ENCODE peak calls at places on chromosomes 16 and 17, in ten cellular contexts. One of them, this sample, is unnamed.

GRCh38 chr17:58329808-58330543 is 1.4 kb upstream of the TSPOAP1 start:
- DNase-seq in psoas muscle: no peak
- DNase-seq in gastrocnemius medialis: no peak
- DNase-seq in CD8-positive, alpha-beta T cell: no peak
- DNase-seq in CD4-positive, CD25-positive, alpha-beta regulatory T cell: peak; percentile 76
- DNase-seq in A549: no peak
- DNase-seq in ovary: no peak
- DNase-seq in OCI-LY7: peak; percentile 67
- DNase-seq in CD8-positive, alpha-beta memory T cell: no peak
- DNase-seq in naive thymus-derived CD4-positive, alpha-beta T cell: peak; percentile 40
- DNase-seq in this sample: peak; percentile 77

GRCh38 chr17:40291311-40291710 is 3.6 kb downstream of the CDC6 start:
- DNase-seq in psoas muscle: no peak
- DNase-seq in gastrocnemius medialis: no peak
- DNase-seq in CD8-positive, alpha-beta T cell: no peak
- DNase-seq in CD4-positive, CD25-positive, alpha-beta regulatory T cell: peak; percentile 20
- DNase-seq in A549: no peak
- DNase-seq in ovary: no peak
- DNase-seq in OCI-LY7: no peak
- DNase-seq in CD8-positive, alpha-beta memory T cell: no peak
- DNase-seq in naive thymus-derived CD4-positive, alpha-beta T cell: no peak
- DNase-seq in this sample: no peak

GRCh38 chr17:55348749-55349354 is 72.8 kb downstream of the MMD start:
- DNase-seq in psoas muscle: peak; percentile 26
- DNase-seq in gastrocnemius medialis: peak; percentile 7
- DNase-seq in CD8-positive, alpha-beta T cell: peak; percentile 56
- DNase-seq in CD4-positive, CD25-positive, alpha-beta regulatory T cell: peak; percentile 66
- DNase-seq in A549: peak; percentile 66
- DNase-seq in ovary: peak; percentile 63
- DNase-seq in OCI-LY7: peak; percentile 63
- DNase-seq in CD8-positive, alpha-beta memory T cell: peak; percentile 24
- DNase-seq in naive thymus-derived CD4-positive, alpha-beta T cell: peak; percentile 32
- DNase-seq in this sample: peak; percentile 48

GRCh38 chr16:1538804-1539520 is 5.5 kb downstream of the TMEM204 start:
- DNase-seq in psoas muscle: no peak
- DNase-seq in gastrocnemius medialis: no peak
- DNase-seq in CD8-positive, alpha-beta T cell: no peak
- DNase-seq in CD4-positive, CD25-positive, alpha-beta regulatory T cell: peak; percentile 36
- DNase-seq in A549: peak; percentile 24
- DNase-seq in ovary: peak; percentile 32
- DNase-seq in OCI-LY7: peak; percentile 35
- DNase-seq in CD8-positive, alpha-beta memory T cell: peak; percentile 48
- DNase-seq in naive thymus-derived CD4-positive, alpha-beta T cell: peak; percentile 50
- DNase-seq in this sample: no peak

GRCh38 chr17:40796846-40797245 is 2.9 kb downstream of the KRT28 start:
- DNase-seq in psoas muscle: no peak
- DNase-seq in gastrocnemius medialis: no peak
- DNase-seq in CD8-positive, alpha-beta T cell: no peak
- DNase-seq in CD4-positive, CD25-positive, alpha-beta regulatory T cell: no peak
- DNase-seq in A549: no peak
- DNase-seq in ovary: no peak
- DNase-seq in OCI-LY7: no peak
- DNase-seq in CD8-positive, alpha-beta memory T cell: no peak
- DNase-seq in naive thymus-derived CD4-positive, alpha-beta T cell: no peak
- DNase-seq in this sample: no peak

GRCh38 chr17:8664426-8665105 is 34.0 kb upstream of the MYH10 start:
- DNase-seq in psoas muscle: no peak
- DNase-seq in gastrocnemius medialis: no peak
- DNase-seq in CD8-positive, alpha-beta T cell: no peak
- DNase-seq in CD4-positive, CD25-positive, alpha-beta regulatory T cell: no peak
- DNase-seq in A549: no peak
- DNase-seq in ovary: no peak
- DNase-seq in OCI-LY7: no peak
- DNase-seq in CD8-positive, alpha-beta memory T cell: no peak
- DNase-seq in naive thymus-derived CD4-positive, alpha-beta T cell: no peak
- DNase-seq in this sample: no peak

GRCh38 chr17:37017355-37017754 is 68.6 kb downstream of the AATF start:
- DNase-seq in psoas muscle: no peak
- DNase-seq in gastrocnemius medialis: no peak
- DNase-seq in CD8-positive, alpha-beta T cell: no peak
- DNase-seq in CD4-positive, CD25-positive, alpha-beta regulatory T cell: no peak
- DNase-seq in A549: no peak
- DNase-seq in ovary: no peak
- DNase-seq in OCI-LY7: no peak
- DNase-seq in CD8-positive, alpha-beta memory T cell: no peak
- DNase-seq in naive thymus-derived CD4-positive, alpha-beta T cell: no peak
- DNase-seq in this sample: no peak

GRCh38 chr17:77320501-77321256 is 179.9 kb downstream of the SEC14L1 start:
- DNase-seq in psoas muscle: peak; percentile 65
- DNase-seq in gastrocnemius medialis: peak; percentile 35
- DNase-seq in CD8-positive, alpha-beta T cell: no peak
- DNase-seq in CD4-positive, CD25-positive, alpha-beta regulatory T cell: no peak
- DNase-seq in A549: peak; percentile 52
- DNase-seq in ovary: peak; percentile 63
- DNase-seq in OCI-LY7: no peak
- DNase-seq in CD8-positive, alpha-beta memory T cell: no peak
- DNase-seq in naive thymus-derived CD4-positive, alpha-beta T cell: no peak
- DNase-seq in this sample: no peak

GRCh38 chr17:75475144-75475835 is 18.9 kb downstream of the TMEM94 start:
- DNase-seq in psoas muscle: no peak
- DNase-seq in gastrocnemius medialis: no peak
- DNase-seq in CD8-positive, alpha-beta T cell: no peak
- DNase-seq in CD4-positive, CD25-positive, alpha-beta regulatory T cell: no peak
- DNase-seq in A549: no peak
- DNase-seq in ovary: no peak
- DNase-seq in OCI-LY7: no peak
- DNase-seq in CD8-positive, alpha-beta memory T cell: no peak
- DNase-seq in naive thymus-derived CD4-positive, alpha-beta T cell: no peak
- DNase-seq in this sample: no peak

GRCh38 chr17:75473246-75473645 is 16.8 kb downstream of the TMEM94 start:
- DNase-seq in psoas muscle: no peak
- DNase-seq in gastrocnemius medialis: no peak
- DNase-seq in CD8-positive, alpha-beta T cell: no peak
- DNase-seq in CD4-positive, CD25-positive, alpha-beta regulatory T cell: no peak
- DNase-seq in A549: no peak
- DNase-seq in ovary: no peak
- DNase-seq in OCI-LY7: no peak
- DNase-seq in CD8-positive, alpha-beta memory T cell: no peak
- DNase-seq in naive thymus-derived CD4-positive, alpha-beta T cell: no peak
- DNase-seq in this sample: no peak

GRCh38 chr17:75475851-75476250 is 19.4 kb downstream of the TMEM94 start:
- DNase-seq in psoas muscle: no peak
- DNase-seq in gastrocnemius medialis: no peak
- DNase-seq in CD8-positive, alpha-beta T cell: no peak
- DNase-seq in CD4-positive, CD25-positive, alpha-beta regulatory T cell: no peak
- DNase-seq in A549: no peak
- DNase-seq in ovary: peak; percentile 66
- DNase-seq in OCI-LY7: no peak
- DNase-seq in CD8-positive, alpha-beta memory T cell: no peak
- DNase-seq in naive thymus-derived CD4-positive, alpha-beta T cell: no peak
- DNase-seq in this sample: no peak

GRCh38 chr17:75476274-75476673 is 19.8 kb downstream of the TMEM94 start:
- DNase-seq in psoas muscle: no peak
- DNase-seq in gastrocnemius medialis: no peak
- DNase-seq in CD8-positive, alpha-beta T cell: no peak
- DNase-seq in CD4-positive, CD25-positive, alpha-beta regulatory T cell: no peak
- DNase-seq in A549: no peak
- DNase-seq in ovary: peak; percentile 62
- DNase-seq in OCI-LY7: no peak
- DNase-seq in CD8-positive, alpha-beta memory T cell: no peak
- DNase-seq in naive thymus-derived CD4-positive, alpha-beta T cell: no peak
- DNase-seq in this sample: no peak

GRCh38 chr17:75474736-75475135 is 18.3 kb downstream of the TMEM94 start:
- DNase-seq in psoas muscle: no peak
- DNase-seq in gastrocnemius medialis: no peak
- DNase-seq in CD8-positive, alpha-beta T cell: no peak
- DNase-seq in CD4-positive, CD25-positive, alpha-beta regulatory T cell: no peak
- DNase-seq in A549: no peak
- DNase-seq in ovary: no peak
- DNase-seq in OCI-LY7: no peak
- DNase-seq in CD8-positive, alpha-beta memory T cell: no peak
- DNase-seq in naive thymus-derived CD4-positive, alpha-beta T cell: no peak
- DNase-seq in this sample: no peak
- H3K4me1 ChIP-seq in psoas muscle: peaks cover 63% of the 10 kb centered on the region
- H3K4me1 ChIP-seq in gastrocnemius medialis: peaks cover 59% of the 10 kb centered on the region
- H3K4me1 ChIP-seq in CD8-positive, alpha-beta T cell: no peaks in the 10 kb centered on the region
- H3K4me1 ChIP-seq in CD4-positive, CD25-positive, alpha-beta regulatory T cell: no peaks in the 10 kb centered on the region
- H3K4me1 ChIP-seq in A549: no peaks in the 10 kb centered on the region
- H3K4me1 ChIP-seq in ovary: peaks cover 16% of the 10 kb centered on the region
- H3K4me1 ChIP-seq in OCI-LY7: peaks cover 14% of the 10 kb centered on the region
- H3K4me1 ChIP-seq in CD8-positive, alpha-beta memory T cell: no peaks in the 10 kb centered on the region
- H3K4me1 ChIP-seq in naive thymus-derived CD4-positive, alpha-beta T cell: no peaks in the 10 kb centered on the region
- H3K4me1 ChIP-seq in this sample: no peaks in the 10 kb centered on the region

DNA sequence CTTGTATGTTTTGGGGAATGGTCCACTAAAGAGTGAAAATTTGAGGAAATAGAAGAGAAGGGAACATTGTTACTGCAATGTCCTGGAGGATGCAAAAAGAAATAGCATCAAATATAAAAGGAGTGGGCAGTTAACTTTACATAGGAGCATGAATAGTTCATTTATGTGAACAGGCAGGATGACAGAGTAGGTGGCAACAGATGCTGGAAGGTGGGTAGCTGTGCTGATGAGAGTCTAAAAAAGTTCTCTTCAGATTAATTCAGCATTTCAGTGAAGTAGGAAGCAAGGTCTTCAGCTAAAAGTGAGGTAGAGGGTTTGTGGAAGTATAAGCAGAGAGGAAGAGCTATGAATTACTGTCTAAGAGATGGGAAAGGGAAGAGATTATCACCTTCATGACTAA is 276.5 kb downstream of the KIF2B start:
- DNase-seq in psoas muscle: no peak
- DNase-seq in gastrocnemius medialis: no peak
- DNase-seq in CD8-positive, alpha-beta T cell: no peak
- DNase-seq in CD4-positive, CD25-positive, alpha-beta regulatory T cell: no peak
- DNase-seq in A549: no peak
- DNase-seq in ovary: no peak
- DNase-seq in OCI-LY7: no peak
- DNase-seq in CD8-positive, alpha-beta memory T cell: no peak
- DNase-seq in naive thymus-derived CD4-positive, alpha-beta T cell: no peak
- DNase-seq in this sample: no peak
- H3K9me3 ChIP-seq in psoas muscle: peaks cover 12% of the 10 kb centered on the region
- H3K9me3 ChIP-seq in gastrocnemius medialis: no peaks in the 10 kb centered on the region
- H3K9me3 ChIP-seq in CD8-positive, alpha-beta T cell: no peaks in the 10 kb centered on the region
- H3K9me3 ChIP-seq in CD4-positive, CD25-positive, alpha-beta regulatory T cell: peaks cover 15% of the 10 kb centered on the region
- H3K9me3 ChIP-seq in A549: peaks cover 16% of the 10 kb centered on the region
- H3K9me3 ChIP-seq in ovary: no peaks in the 10 kb centered on the region
- H3K9me3 ChIP-seq in OCI-LY7: peaks cover 11% of the 10 kb centered on the region
- H3K9me3 ChIP-seq in CD8-positive, alpha-beta memory T cell: peaks cover 7% of the 10 kb centered on the region
- H3K9me3 ChIP-seq in naive thymus-derived CD4-positive, alpha-beta T cell: no peaks in the 10 kb centered on the region
- H3K9me3 ChIP-seq in this sample: no peaks in the 10 kb centered on the region

DNA sequence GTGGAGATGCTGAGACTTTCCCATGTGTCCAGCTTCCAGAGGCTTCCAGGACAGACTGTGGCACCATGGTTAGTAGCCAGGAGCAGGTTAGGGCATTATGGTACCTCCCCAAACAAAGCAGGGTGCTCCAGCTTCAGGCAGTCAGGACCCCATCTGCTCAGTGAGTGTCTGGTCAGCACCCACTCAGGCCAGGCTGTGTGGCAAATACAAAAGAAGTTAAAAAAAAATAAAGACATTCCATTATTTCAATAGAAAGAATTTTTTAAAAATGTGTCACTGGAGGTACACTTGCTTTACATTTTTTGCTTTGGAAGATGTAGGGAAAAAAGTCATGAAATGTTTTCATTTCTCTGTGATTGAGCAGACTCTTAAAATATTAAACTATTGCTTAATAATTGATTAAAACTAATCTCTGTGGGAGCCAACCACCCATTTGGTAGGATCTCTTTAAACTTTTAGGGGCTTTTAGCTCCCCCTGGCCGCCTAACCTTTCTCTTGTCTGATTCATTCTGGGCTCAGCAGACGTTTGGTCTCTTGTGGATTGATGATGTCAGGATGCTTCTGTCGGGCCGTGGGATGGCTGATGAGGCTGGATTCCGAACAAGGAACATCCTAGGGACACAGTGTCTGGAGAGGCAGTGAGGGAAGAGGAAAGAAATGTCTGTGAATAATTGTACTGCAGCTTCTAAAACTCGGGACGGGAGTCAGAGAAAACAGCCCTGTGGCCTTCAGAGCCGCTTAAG is 28.4 kb upstream of the NPTX1 start:
- DNase-seq in psoas muscle: no peak
- DNase-seq in gastrocnemius medialis: no peak
- DNase-seq in CD8-positive, alpha-beta T cell: no peak
- DNase-seq in CD4-positive, CD25-positive, alpha-beta regulatory T cell: no peak
- DNase-seq in A549: peak; percentile 83
- DNase-seq in ovary: no peak
- DNase-seq in OCI-LY7: peak; percentile 51
- DNase-seq in CD8-positive, alpha-beta memory T cell: no peak
- DNase-seq in naive thymus-derived CD4-positive, alpha-beta T cell: no peak
- DNase-seq in this sample: no peak
- H3K27ac ChIP-seq in psoas muscle: no peak overlapping the region
- H3K27ac ChIP-seq in gastrocnemius medialis: no peak overlapping the region
- H3K27ac ChIP-seq in CD8-positive, alpha-beta T cell: no peak overlapping the region
- H3K27ac ChIP-seq in CD4-positive, CD25-positive, alpha-beta regulatory T cell: no peak overlapping the region
- H3K27ac ChIP-seq in A549: peak overlapping the region; percentile 85
- H3K27ac ChIP-seq in ovary: no peak overlapping the region
- H3K27ac ChIP-seq in OCI-LY7: no peak overlapping the region
- H3K27ac ChIP-seq in CD8-positive, alpha-beta memory T cell: no peak overlapping the region
- H3K27ac ChIP-seq in naive thymus-derived CD4-positive, alpha-beta T cell: no peak overlapping the region
- H3K27ac ChIP-seq in this sample: no peak overlapping the region

GRCh38 chr17:17001874-17002520 is 30.1 kb upstream of the TNFRSF13B start:
- DNase-seq in psoas muscle: peak; percentile 80
- DNase-seq in gastrocnemius medialis: peak; percentile 44
- DNase-seq in CD8-positive, alpha-beta T cell: peak; percentile 86
- DNase-seq in CD4-positive, CD25-positive, alpha-beta regulatory T cell: peak; percentile 74
- DNase-seq in A549: peak; percentile 81
- DNase-seq in ovary: peak; percentile 89
- DNase-seq in OCI-LY7: peak; percentile 72
- DNase-seq in CD8-positive, alpha-beta memory T cell: peak; percentile 67
- DNase-seq in naive thymus-derived CD4-positive, alpha-beta T cell: peak; percentile 66
- DNase-seq in this sample: peak; percentile 62

GRCh38 chr17:16999931-17000625 is 28.2 kb upstream of the TNFRSF13B start:
- DNase-seq in psoas muscle: no peak
- DNase-seq in gastrocnemius medialis: no peak
- DNase-seq in CD8-positive, alpha-beta T cell: no peak
- DNase-seq in CD4-positive, CD25-positive, alpha-beta regulatory T cell: no peak
- DNase-seq in A549: no peak
- DNase-seq in ovary: no peak
- DNase-seq in OCI-LY7: no peak
- DNase-seq in CD8-positive, alpha-beta memory T cell: no peak
- DNase-seq in naive thymus-derived CD4-positive, alpha-beta T cell: no peak
- DNase-seq in this sample: no peak

GRCh38 chr17:17001076-17001777 is 29.3 kb upstream of the TNFRSF13B start:
- DNase-seq in psoas muscle: no peak
- DNase-seq in gastrocnemius medialis: no peak
- DNase-seq in CD8-positive, alpha-beta T cell: no peak
- DNase-seq in CD4-positive, CD25-positive, alpha-beta regulatory T cell: no peak
- DNase-seq in A549: no peak
- DNase-seq in ovary: peak; percentile 23
- DNase-seq in OCI-LY7: no peak
- DNase-seq in CD8-positive, alpha-beta memory T cell: peak; percentile 6
- DNase-seq in naive thymus-derived CD4-positive, alpha-beta T cell: no peak
- DNase-seq in this sample: no peak

GRCh38 chr17:17008998-17009397 is 33.3 kb upstream of the MPRIP start:
- DNase-seq in psoas muscle: no peak
- DNase-seq in gastrocnemius medialis: no peak
- DNase-seq in CD8-positive, alpha-beta T cell: no peak
- DNase-seq in CD4-positive, CD25-positive, alpha-beta regulatory T cell: no peak
- DNase-seq in A549: no peak
- DNase-seq in ovary: no peak
- DNase-seq in OCI-LY7: no peak
- DNase-seq in CD8-positive, alpha-beta memory T cell: no peak
- DNase-seq in naive thymus-derived CD4-positive, alpha-beta T cell: no peak
- DNase-seq in this sample: no peak

DNA sequence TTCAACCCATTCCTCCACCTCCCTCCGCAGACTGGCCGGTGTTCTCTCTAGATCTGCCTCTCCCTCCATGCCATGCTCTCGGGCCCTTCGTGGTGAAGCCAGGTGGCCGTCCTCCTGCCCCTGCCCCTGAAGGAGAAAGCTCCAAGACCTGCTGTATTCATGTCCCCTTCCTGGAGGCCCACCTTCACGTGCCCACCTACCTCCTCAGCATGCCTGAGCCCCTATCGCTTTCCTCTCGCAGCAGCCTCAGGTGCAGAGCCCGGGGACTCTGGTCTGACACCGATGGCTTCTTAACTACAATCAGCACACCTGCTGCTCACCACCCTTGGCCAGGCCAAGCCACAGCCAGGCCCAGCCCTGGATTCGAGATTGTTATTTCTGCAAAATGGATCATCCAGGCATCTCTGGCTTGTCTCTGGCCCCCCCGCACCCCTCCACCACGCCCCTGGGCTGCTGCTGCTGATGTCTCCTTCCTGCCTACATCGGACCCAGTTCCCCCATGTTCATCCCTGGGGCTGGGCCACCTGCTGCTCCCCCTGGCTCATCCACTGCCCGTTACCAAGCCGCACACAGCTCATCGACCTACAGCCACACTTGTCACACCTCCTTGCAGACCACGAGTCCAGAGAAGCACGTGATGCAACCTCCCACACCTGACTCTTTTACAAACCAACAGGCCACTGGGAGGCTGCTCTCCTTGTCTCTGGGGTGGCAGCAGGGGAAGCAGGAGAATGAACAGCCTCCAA is 32.5 kb upstream of the TNFRSF13B start:
- DNase-seq in psoas muscle: no peak
- DNase-seq in gastrocnemius medialis: no peak
- DNase-seq in CD8-positive, alpha-beta T cell: no peak
- DNase-seq in CD4-positive, CD25-positive, alpha-beta regulatory T cell: no peak
- DNase-seq in A549: no peak
- DNase-seq in ovary: peak; percentile 18
- DNase-seq in OCI-LY7: no peak
- DNase-seq in CD8-positive, alpha-beta memory T cell: no peak
- DNase-seq in naive thymus-derived CD4-positive, alpha-beta T cell: no peak
- DNase-seq in this sample: no peak
- H3K4me1 ChIP-seq in psoas muscle: peaks cover 3% of the 10 kb centered on the region
- H3K4me1 ChIP-seq in gastrocnemius medialis: no peaks in the 10 kb centered on the region
- H3K4me1 ChIP-seq in CD8-positive, alpha-beta T cell: no peaks in the 10 kb centered on the region
- H3K4me1 ChIP-seq in CD4-positive, CD25-positive, alpha-beta regulatory T cell: peaks cover 4% of the 10 kb centered on the region
- H3K4me1 ChIP-seq in A549: peaks cover 29% of the 10 kb centered on the region
- H3K4me1 ChIP-seq in ovary: peaks cover 2% of the 10 kb centered on the region
- H3K4me1 ChIP-seq in OCI-LY7: peaks cover 7% of the 10 kb centered on the region
- H3K4me1 ChIP-seq in CD8-positive, alpha-beta memory T cell: no peaks in the 10 kb centered on the region
- H3K4me1 ChIP-seq in naive thymus-derived CD4-positive, alpha-beta T cell: peaks cover 3% of the 10 kb centered on the region
- H3K4me1 ChIP-seq in this sample: no peaks in the 10 kb centered on the region

This sample was measured in CD4-positive, alpha-beta memory T cell.